ENCODE peak calls at places on chromosomes 3 and 15, in four cellular contexts. A is transverse colon, G is PC-3, E is ovary. D is an unnamed sample. For H3K4me1, the result is how much of the 10 kb centered on the place peaks cover.

GRCh38 chr15:53978248-53978906 is at the start of gene UNC13C:
- DNase-seq in G (no peak), A (peak), E (no peak), D (peak)

GRCh38 chr3:11393401-11393800 is 121.2 kb downstream of the ATG7 start:
- DNase-seq in G (no peak), A (no peak), E (no peak), D (no peak)

GRCh38 chr3:101779047-101779807 is at the start of gene NXPE3:
- DNase-seq in A (peak), E (peak), G (peak), D (peak)

GRCh38 chr3:19931180-19931692 is 2.8 kb downstream of the EFHB start:
- DNase-seq in A (no peak), G (no peak), E (no peak), D (no peak)

GRCh38 chr3:99846472-99846871 is 28.8 kb downstream of the CMSS1 start:
- DNase-seq in A (no peak), G (peak), E (no peak), D (no peak)

GRCh38 chr3:23992051-23992628 is 47.1 kb downstream of the NR1D2 start:
- DNase-seq in E (no peak), G (peak), A (no peak), D (no peak)

GRCh38 chr3:7707192-7707591 is 794.4 kb upstream of the LMCD1 start:
- DNase-seq in G (no peak), A (no peak), E (no peak), D (no peak)

GRCh38 chr3:134799393-134799792 is 4.3 kb downstream of the EPHB1 start:
- DNase-seq in A (no peak), E (no peak), G (peak), D (no peak)

GRCh38 chr3:18127181-18127863 is 297.8 kb downstream of the SATB1 start:
- DNase-seq in G (no peak), A (no peak), E (no peak), D (no peak)

GRCh38 chr15:63506537-63507035 is 2.2 kb downstream of the USP3 start:
- DNase-seq in G (peak), A (no peak), E (no peak), D (no peak)
- H3K4me1 ChIP-seq in G (half or more), A (half or more), E (under half), D (half or more)

GRCh38 chr3:197792019-197792647 is 1.1 kb downstream of the LRCH3 start:
- DNase-seq in E (no peak), A (no peak), G (peak), D (no peak)
- H3K27ac ChIP-seq in E (peak), A (peak), G (peak), D (peak)

GRCh38 chr3:64533565-64534317 is 154.1 kb downstream of the ADAMTS9 start:
- DNase-seq in E (peak), A (peak), G (peak), D (peak)
- H3K4me3 ChIP-seq in E (no peak), A (no peak), G (no peak), D (no peak)

DNA sequence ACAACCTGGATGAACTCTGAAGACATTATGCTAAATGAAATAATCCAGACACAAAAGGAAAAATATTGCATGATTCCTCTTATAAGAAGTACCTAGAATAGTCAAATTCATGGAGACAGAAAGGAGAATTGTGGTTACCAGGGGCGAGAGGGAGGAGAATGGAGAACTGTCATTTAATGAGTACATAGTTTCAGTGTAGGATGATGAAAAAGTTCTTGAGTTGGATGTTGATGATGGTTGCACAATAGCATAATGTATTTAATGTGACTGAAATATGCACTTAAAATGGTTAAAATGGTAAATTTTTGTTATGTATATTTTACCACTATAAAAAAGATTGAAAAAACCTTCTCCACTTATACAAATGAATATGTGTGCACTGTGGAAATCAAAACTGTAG is 469.6 kb downstream of the MAGI1 start:
- DNase-seq in E (no peak), G (no peak), A (no peak), D (no peak)
- H3K4me1 ChIP-seq in E (under half), G (under half), A (under half), D (under half)

GRCh38 chr3:171088984-171089754 is 62.6 kb upstream of the SLC2A2 start:
- DNase-seq in G (peak), E (no peak), A (no peak), D (no peak)
- H3K27ac ChIP-seq in G (no peak), E (no peak), A (no peak), D (no peak)